ENCODE peak calls at places on chromosomes 5 and 9, in seven cellular contexts. One of them, this sample, is unnamed.

GRCh38 chr5:61701877-61702602 is 370.0 kb downstream of the ZSWIM6 start:
- DNase-seq in HCT116: no peak
- DNase-seq in HepG2: no peak
- DNase-seq in SK-N-SH: no peak
- DNase-seq in K562: no peak
- DNase-seq in GM12878: no peak
- DNase-seq in H1: no peak
- DNase-seq in this sample: no peak

GRCh38 chr9:108609227-108609894 is 246.4 kb downstream of the ACTL7B start:
- DNase-seq in K562: no peak
- DNase-seq in HCT116: no peak
- DNase-seq in H1: no peak
- DNase-seq in SK-N-SH: no peak
- DNase-seq in HepG2: no peak
- DNase-seq in GM12878: no peak
- DNase-seq in this sample: no peak

GRCh38 chr9:34463098-34463900 is 4.7 kb downstream of the DNAI1 start:
- DNase-seq in K562: no peak
- DNase-seq in HCT116: peak; percentile 37
- DNase-seq in GM12878: no peak
- DNase-seq in H1: no peak
- DNase-seq in SK-N-SH: peak; percentile 52
- DNase-seq in HepG2: no peak
- DNase-seq in this sample: no peak

GRCh38 chr9:3014164-3014563 is 170.3 kb upstream of the PUM3 start:
- DNase-seq in GM12878: no peak
- DNase-seq in HepG2: no peak
- DNase-seq in HCT116: no peak
- DNase-seq in H1: no peak
- DNase-seq in SK-N-SH: no peak
- DNase-seq in K562: no peak
- DNase-seq in this sample: no peak

GRCh38 chr5:57447656-57448055 is 35.0 kb downstream of the ACTBL2 start:
- DNase-seq in SK-N-SH: no peak
- DNase-seq in HCT116: no peak
- DNase-seq in GM12878: no peak
- DNase-seq in K562: no peak
- DNase-seq in HepG2: no peak
- DNase-seq in H1: no peak
- DNase-seq in this sample: no peak

GRCh38 chr5:61631438-61631941 is 299.4 kb downstream of the ZSWIM6 start:
- DNase-seq in HCT116: no peak
- DNase-seq in SK-N-SH: no peak
- DNase-seq in HepG2: no peak
- DNase-seq in GM12878: no peak
- DNase-seq in H1: no peak
- DNase-seq in K562: no peak
- DNase-seq in this sample: no peak

GRCh38 chr9:130866474-130866965 is 30.1 kb downstream of the QRFP start:
- DNase-seq in K562: peak; percentile 97
- DNase-seq in HepG2: peak; percentile 89
- DNase-seq in HCT116: peak; percentile 92
- DNase-seq in SK-N-SH: peak; percentile 79
- DNase-seq in H1: peak; percentile 85
- DNase-seq in GM12878: peak; percentile 17
- DNase-seq in this sample: peak; percentile 75

GRCh38 chr5:157855404-157855994 is 3.4 kb downstream of the CLINT1 start:
- DNase-seq in HCT116: peak; percentile 51
- DNase-seq in GM12878: no peak
- DNase-seq in SK-N-SH: peak; percentile 70
- DNase-seq in K562: peak; percentile 50
- DNase-seq in HepG2: peak; percentile 59
- DNase-seq in H1: peak; percentile 44
- DNase-seq in this sample: peak; percentile 76

GRCh38 chr5:60479542-60479941 is 220.4 kb downstream of the DEPDC1B start:
- DNase-seq in SK-N-SH: no peak
- DNase-seq in K562: no peak
- DNase-seq in GM12878: no peak
- DNase-seq in HCT116: no peak
- DNase-seq in HepG2: no peak
- DNase-seq in H1: no peak
- DNase-seq in this sample: no peak

GRCh38 chr5:156199045-156199444 is 127.9 kb upstream of the SGCD start:
- DNase-seq in K562: no peak
- DNase-seq in SK-N-SH: no peak
- DNase-seq in HCT116: no peak
- DNase-seq in GM12878: no peak
- DNase-seq in H1: no peak
- DNase-seq in HepG2: no peak
- DNase-seq in this sample: no peak

GRCh38 chr9:34501889-34502425 is 20.8 kb downstream of the ENHO start:
- DNase-seq in GM12878: no peak
- DNase-seq in HCT116: no peak
- DNase-seq in H1: no peak
- DNase-seq in SK-N-SH: no peak
- DNase-seq in HepG2: peak; percentile 83
- DNase-seq in K562: no peak
- DNase-seq in this sample: no peak

GRCh38 chr9:24257726-24258125 is 288.0 kb downstream of the IZUMO3 start:
- DNase-seq in GM12878: no peak
- DNase-seq in K562: no peak
- DNase-seq in H1: no peak
- DNase-seq in HepG2: no peak
- DNase-seq in SK-N-SH: no peak
- DNase-seq in HCT116: no peak
- DNase-seq in this sample: no peak

GRCh38 chr5:42951847-42952411 is 88.2 kb downstream of the ANXA2R start:
- DNase-seq in HCT116: no peak
- DNase-seq in SK-N-SH: peak; percentile 24
- DNase-seq in H1: no peak
- DNase-seq in K562: no peak
- DNase-seq in GM12878: no peak
- DNase-seq in HepG2: no peak
- DNase-seq in this sample: no peak

GRCh38 chr5:180313677-180314076 is 21.8 kb upstream of the MAPK9 start:
- DNase-seq in HCT116: no peak
- DNase-seq in K562: peak; percentile 52
- DNase-seq in H1: no peak
- DNase-seq in GM12878: no peak
- DNase-seq in SK-N-SH: peak; percentile 91
- DNase-seq in HepG2: peak; percentile 70
- DNase-seq in this sample: peak; percentile 83

GRCh38 chr9:97419315-97419867 is 7.5 kb downstream of the TDRD7 start:
- DNase-seq in K562: no peak
- DNase-seq in H1: no peak
- DNase-seq in HepG2: peak; percentile 42
- DNase-seq in SK-N-SH: no peak
- DNase-seq in GM12878: no peak
- DNase-seq in HCT116: no peak
- DNase-seq in this sample: no peak

GRCh38 chr5:56384186-56384585 is 151.1 kb upstream of the ANKRD55 start:
- DNase-seq in HepG2: no peak
- DNase-seq in K562: no peak
- DNase-seq in GM12878: no peak
- DNase-seq in SK-N-SH: no peak
- DNase-seq in H1: no peak
- DNase-seq in HCT116: no peak
- DNase-seq in this sample: no peak

GRCh38 chr9:93276973-93277372 is 93.0 kb downstream of the WNK2 start:
- DNase-seq in SK-N-SH: no peak
- DNase-seq in HepG2: no peak
- DNase-seq in GM12878: no peak
- DNase-seq in H1: no peak
- DNase-seq in K562: no peak
- DNase-seq in HCT116: no peak
- DNase-seq in this sample: no peak

GRCh38 chr5:179258922-179259730 is 86.1 kb downstream of the ADAMTS2 start:
- DNase-seq in GM12878: no peak
- DNase-seq in K562: no peak
- DNase-seq in HepG2: no peak
- DNase-seq in SK-N-SH: peak; percentile 61
- DNase-seq in HCT116: no peak
- DNase-seq in H1: no peak
- DNase-seq in this sample: no peak

GRCh38 chr9:129175825-129176633 is 2.0 kb downstream of the IER5L start:
- DNase-seq in HepG2: peak; percentile 89
- DNase-seq in K562: peak; percentile 88
- DNase-seq in SK-N-SH: peak; percentile 77
- DNase-seq in GM12878: peak; percentile 49
- DNase-seq in HCT116: peak; percentile 89
- DNase-seq in H1: no peak
- DNase-seq in this sample: peak; percentile 96

GRCh38 chr5:5432020-5432707 is 9.7 kb downstream of the ICE1 start:
- DNase-seq in H1: no peak
- DNase-seq in HepG2: no peak
- DNase-seq in GM12878: no peak
- DNase-seq in K562: no peak
- DNase-seq in SK-N-SH: no peak
- DNase-seq in HCT116: no peak
- DNase-seq in this sample: no peak

GRCh38 chr9:1173211-1173610 is 123.1 kb downstream of the DMRT2 start:
- DNase-seq in GM12878: no peak
- DNase-seq in K562: no peak
- DNase-seq in H1: no peak
- DNase-seq in HepG2: peak; percentile 31
- DNase-seq in SK-N-SH: no peak
- DNase-seq in HCT116: no peak
- DNase-seq in this sample: peak; percentile 12

GRCh38 chr9:86892576-86892975 is 54.7 kb downstream of the GAS1 start:
- DNase-seq in SK-N-SH: no peak
- DNase-seq in H1: no peak
- DNase-seq in HepG2: no peak
- DNase-seq in K562: no peak
- DNase-seq in HCT116: no peak
- DNase-seq in GM12878: no peak
- DNase-seq in this sample: no peak

GRCh38 chr5:129481161-129481560 is 21.1 kb downstream of the ADAMTS19 start:
- DNase-seq in HepG2: no peak
- DNase-seq in SK-N-SH: no peak
- DNase-seq in K562: no peak
- DNase-seq in HCT116: no peak
- DNase-seq in GM12878: no peak
- DNase-seq in H1: no peak
- DNase-seq in this sample: no peak

GRCh38 chr5:80082731-80083114 is 47.6 kb downstream of the THBS4 start:
- DNase-seq in H1: peak; percentile 39
- DNase-seq in HCT116: peak; percentile 22
- DNase-seq in SK-N-SH: peak; percentile 59
- DNase-seq in GM12878: no peak
- DNase-seq in HepG2: no peak
- DNase-seq in K562: peak; percentile 86
- DNase-seq in this sample: peak; percentile 77

GRCh38 chr5:60842859-60843692 is 993 bp downstream of the ELOVL7 start:
- DNase-seq in GM12878: no peak
- DNase-seq in HepG2: no peak
- DNase-seq in H1: no peak
- DNase-seq in SK-N-SH: peak; percentile 55
- DNase-seq in K562: no peak
- DNase-seq in HCT116: no peak
- DNase-seq in this sample: peak; percentile 70

DNA sequence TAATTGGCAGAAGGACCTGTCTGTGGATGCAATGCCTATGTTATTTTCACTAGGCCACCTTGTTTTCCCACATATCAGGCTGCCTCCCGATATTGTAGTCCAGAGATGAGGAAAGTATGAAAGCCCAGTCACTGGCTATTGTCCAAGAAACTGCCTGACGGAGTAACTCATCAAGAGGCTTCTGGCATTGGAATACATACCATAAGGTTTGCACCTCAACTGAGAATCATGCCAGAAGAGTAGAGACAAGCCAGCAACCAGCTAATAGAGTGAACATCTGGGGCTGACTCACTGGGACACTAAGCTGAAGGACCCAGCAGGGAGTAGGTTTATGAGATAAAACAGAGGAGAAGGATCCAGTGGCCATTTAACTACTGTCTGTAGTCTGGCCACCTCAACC is 137.2 kb upstream of the FST start:
- DNase-seq in GM12878: no peak
- DNase-seq in H1: no peak
- DNase-seq in K562: no peak
- DNase-seq in SK-N-SH: no peak
- DNase-seq in HepG2: no peak
- DNase-seq in HCT116: no peak
- DNase-seq in this sample: no peak
- TF ChIP-seq JUND in GM12878: no peak
- TF ChIP-seq JUND in H1: no peak
- TF ChIP-seq JUND in K562: no peak
- TF ChIP-seq JUND in SK-N-SH: peak; percentile 94
- TF ChIP-seq JUND in HepG2: no peak
- TF ChIP-seq JUND in HCT116: no peak
- TF ChIP-seq JUND in this sample: no peak

GRCh38 chr5:133769842-133770241 is 157.5 kb upstream of the FSTL4 start:
- DNase-seq in GM12878: no peak
- DNase-seq in K562: no peak
- DNase-seq in HepG2: no peak
- DNase-seq in H1: no peak
- DNase-seq in HCT116: no peak
- DNase-seq in SK-N-SH: no peak
- DNase-seq in this sample: no peak
- TF ChIP-seq JUND in GM12878: no peak
- TF ChIP-seq JUND in K562: no peak
- TF ChIP-seq JUND in HepG2: no peak
- TF ChIP-seq JUND in H1: no peak
- TF ChIP-seq JUND in HCT116: no peak
- TF ChIP-seq JUND in SK-N-SH: no peak
- TF ChIP-seq JUND in this sample: no peak

GRCh38 chr9:116045083-116045482 is 108.5 kb upstream of the PAPPA start:
- DNase-seq in K562: no peak
- DNase-seq in HepG2: no peak
- DNase-seq in SK-N-SH: no peak
- DNase-seq in H1: no peak
- DNase-seq in GM12878: no peak
- DNase-seq in HCT116: no peak
- DNase-seq in this sample: no peak
- TF ChIP-seq JUND in K562: no peak
- TF ChIP-seq JUND in HepG2: no peak
- TF ChIP-seq JUND in SK-N-SH: no peak
- TF ChIP-seq JUND in H1: no peak
- TF ChIP-seq JUND in GM12878: no peak
- TF ChIP-seq JUND in HCT116: no peak
- TF ChIP-seq JUND in this sample: no peak

GRCh38 chr5:32586251-32586642 is 890 bp downstream of the SUB1 start:
- DNase-seq in H1: no peak
- DNase-seq in HepG2: no peak
- DNase-seq in GM12878: peak; percentile 64
- DNase-seq in SK-N-SH: no peak
- DNase-seq in K562: no peak
- DNase-seq in HCT116: no peak
- DNase-seq in this sample: no peak

GRCh38 chr5:32585122-32585445 is 273 bp upstream of the SUB1 start:
- DNase-seq in SK-N-SH: no peak
- DNase-seq in HepG2: no peak
- DNase-seq in K562: no peak
- DNase-seq in H1: no peak
- DNase-seq in GM12878: no peak
- DNase-seq in HCT116: no peak
- DNase-seq in this sample: no peak

GRCh38 chr5:32585446-32586250 is at the start of gene SUB1:
- DNase-seq in HepG2: peak; percentile 87
- DNase-seq in H1: peak; percentile 75
- DNase-seq in GM12878: peak; percentile 62
- DNase-seq in K562: peak; percentile 96
- DNase-seq in SK-N-SH: peak; percentile 96
- DNase-seq in HCT116: peak; percentile 85
- DNase-seq in this sample: peak; percentile 94

GRCh38 chr5:32587067-32587551 is 1.8 kb downstream of the SUB1 start:
- DNase-seq in GM12878: no peak
- DNase-seq in K562: no peak
- DNase-seq in SK-N-SH: no peak
- DNase-seq in HepG2: no peak
- DNase-seq in H1: no peak
- DNase-seq in HCT116: no peak
- DNase-seq in this sample: no peak

GRCh38 chr5:32589431-32589830 is 4.1 kb downstream of the SUB1 start:
- DNase-seq in SK-N-SH: no peak
- DNase-seq in HepG2: no peak
- DNase-seq in HCT116: no peak
- DNase-seq in K562: no peak
- DNase-seq in H1: no peak
- DNase-seq in GM12878: no peak
- DNase-seq in this sample: no peak
- TF ChIP-seq JUND in SK-N-SH: no peak
- TF ChIP-seq JUND in HepG2: no peak
- TF ChIP-seq JUND in HCT116: no peak
- TF ChIP-seq JUND in K562: no peak
- TF ChIP-seq JUND in H1: no peak
- TF ChIP-seq JUND in GM12878: no peak
- TF ChIP-seq JUND in this sample: no peak

This sample was measured in T47D.